ENCODE peak calls at places on chromosomes 2 and 18, in four cellular contexts. P is GM12865, H is kidney epithelial cell, B is Peyer's patch. V is an unnamed sample.

GRCh38 chr2:201357216-201357615 is at the start of gene FLACC1:
- DNase-seq in H (peak; percentile 31), B (no peak), P (peak; percentile 18), V (no peak)

GRCh38 chr2:21042958-21043743 is 722 bp downstream of the APOB start:
- DNase-seq in H (no peak), B (peak; percentile 80), P (peak; percentile 61), V (peak; percentile 81)

GRCh38 chr18:50847192-50847591 is 27.4 kb upstream of the MRO start:
- DNase-seq in B (no peak), P (no peak), H (no peak), V (no peak)

GRCh38 chr2:216761119-216761518 is 65.8 kb upstream of the IGFBP5 start:
- DNase-seq in H (no peak), B (no peak), P (no peak), V (no peak)

GRCh38 chr2:109029444-109030193 is 40.6 kb upstream of the EDAR start:
- DNase-seq in B (no peak), H (no peak), P (no peak), V (no peak)

GRCh38 chr18:36211612-36212065 is 24.3 kb downstream of the MOCOS start:
- DNase-seq in B (no peak), P (peak; percentile 28), H (no peak), V (no peak)

GRCh38 chr2:28586864-28587263 is 91.0 kb downstream of the PLB1 start:
- DNase-seq in H (no peak), B (peak; percentile 75), P (peak; percentile 73), V (no peak)

GRCh38 chr2:109387221-109387735 is 226.5 kb downstream of the SEPTIN10 start:
- DNase-seq in H (no peak), P (no peak), B (no peak), V (no peak)

GRCh38 chr2:137809837-137810236 is 154.4 kb upstream of the HNMT start:
- DNase-seq in H (no peak), P (no peak), B (no peak), V (no peak)

GRCh38 chr2:11543337-11544216 is 9.7 kb downstream of the GREB1 start:
- DNase-seq in P (no peak), H (no peak), B (no peak), V (no peak)

GRCh38 chr18:48656176-48656575 is 117.3 kb downstream of the CTIF start:
- DNase-seq in P (no peak), B (no peak), H (no peak), V (no peak)

GRCh38 chr2:172613610-172614231 is 57.8 kb downstream of the PDK1 start:
- DNase-seq in P (no peak), H (no peak), B (no peak), V (no peak)
- TF ChIP-seq CTCF in P (no peak), H (no peak), B (peak; percentile 41), V (no peak)

GRCh38 chr2:14907014-14907612 is 274.6 kb downstream of the LRATD1 start:
- DNase-seq in P (peak; percentile 9), H (no peak), B (peak; percentile 47), V (no peak)
- TF ChIP-seq CTCF in P (peak; percentile 20), H (peak; percentile 16), B (peak; percentile 22), V (no peak)

GRCh38 chr2:127649100-127649611 is 3.2 kb downstream of the GPR17 start:
- DNase-seq in B (no peak), H (no peak), P (no peak), V (no peak)

GRCh38 chr2:127649684-127650040 is 3.7 kb downstream of the GPR17 start:
- DNase-seq in H (peak; percentile 23), B (peak; percentile 95), P (peak; percentile 82), V (peak; percentile 94)

GRCh38 chr2:127650785-127651380 is 4.9 kb downstream of the GPR17 start:
- DNase-seq in H (no peak), B (no peak), P (no peak), V (no peak)

GRCh38 chr2:127651381-127651809 is 5.4 kb downstream of the GPR17 start:
- DNase-seq in B (no peak), P (no peak), H (no peak), V (no peak)

DNA sequence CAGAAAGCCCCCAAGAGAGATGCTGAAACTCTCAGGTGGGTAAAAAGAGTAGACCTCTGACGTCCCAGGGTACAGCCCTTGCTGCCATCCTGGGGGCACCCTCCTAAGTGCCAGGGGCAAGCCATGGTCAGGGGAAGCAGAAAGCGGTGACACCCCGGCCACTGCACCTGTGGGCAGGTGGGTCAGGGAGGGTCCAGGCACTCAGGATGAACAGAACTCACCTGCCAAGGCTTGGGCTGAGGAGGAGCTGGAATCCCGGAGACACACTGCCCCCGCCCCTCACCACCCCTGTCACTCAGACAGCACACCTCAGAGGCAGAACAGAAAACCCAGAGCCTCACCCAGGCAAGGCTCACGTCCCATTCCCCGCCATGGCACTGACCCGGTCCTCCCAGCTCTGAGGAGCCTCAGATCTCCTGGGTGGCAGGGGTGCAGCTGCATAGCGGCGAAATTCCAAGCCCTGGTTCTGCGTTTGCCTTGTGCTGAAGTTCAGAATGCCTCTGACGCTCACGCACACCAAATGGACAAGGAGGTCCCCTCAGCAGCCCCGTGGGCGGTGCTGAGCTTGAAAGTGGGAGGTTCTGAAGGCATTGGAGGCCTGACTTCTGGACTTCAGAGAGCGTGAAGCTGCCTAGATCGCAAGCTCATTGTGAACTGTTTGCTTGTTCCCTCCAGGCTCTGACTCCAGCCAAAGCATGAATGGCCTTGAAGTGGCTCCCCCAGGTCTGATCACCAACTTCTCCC is 4.3 kb downstream of the GPR17 start:
- DNase-seq in H (no peak), B (no peak), P (no peak), V (no peak)
- TF ChIP-seq CTCF in H (no peak), B (no peak), P (no peak), V (peak; percentile 57)

GRCh38 chr2:70645733-70646420 is 92.3 kb upstream of the TGFA start:
- DNase-seq in P (peak; percentile 5), B (no peak), H (no peak), V (peak; percentile 17)
- TF ChIP-seq CTCF in P (no peak), B (peak; percentile 31), H (peak; percentile 15), V (no peak)

DNA sequence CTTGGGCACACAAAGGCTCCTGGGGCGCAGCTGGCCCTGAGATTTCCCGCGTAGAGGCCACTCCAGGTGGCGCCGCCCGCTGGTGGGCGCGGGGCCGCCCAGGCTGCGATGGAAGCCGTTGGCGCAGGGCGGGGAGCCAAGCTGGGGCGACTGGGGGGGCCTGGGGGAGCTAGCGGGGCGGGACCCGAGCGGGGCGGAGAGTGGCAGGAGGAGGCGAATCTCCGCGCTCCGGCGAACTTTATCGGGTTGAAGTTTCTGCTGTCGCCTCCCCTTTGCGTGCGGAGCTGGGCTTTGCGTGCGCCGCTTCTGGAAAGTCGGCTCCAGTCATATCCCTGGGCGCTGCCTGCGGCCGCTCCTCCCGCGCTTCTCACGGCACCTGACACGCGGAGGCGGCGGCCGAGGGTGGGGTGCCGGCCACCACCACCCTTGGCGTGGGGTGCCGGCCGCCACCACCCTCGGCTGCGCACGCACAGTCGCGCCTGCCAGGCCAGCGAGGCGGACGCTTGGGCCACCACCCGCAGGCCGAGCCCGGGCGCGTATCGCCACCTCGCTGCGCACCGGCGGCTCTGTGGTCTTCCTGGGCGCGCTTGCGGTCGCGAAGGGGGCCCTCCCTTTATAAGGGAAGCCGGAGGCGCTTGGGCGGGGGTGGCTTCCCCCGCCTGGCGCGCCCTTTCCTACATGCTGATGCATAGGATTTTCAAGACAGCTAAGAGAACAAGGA is 919 bp upstream of the CYP1B1 start:
- DNase-seq in B (peak; percentile 61), H (no peak), P (peak; percentile 90), V (peak; percentile 55)
- TF ChIP-seq CTCF in B (no peak), H (peak; percentile 39), P (peak; percentile 32), V (no peak)

V was measured in endothelial cell.